ENCODE peak calls at places on chromosomes 4 and X, in four cellular contexts. M is HepG2, O is GM12878, B is K562. P is an unnamed sample.

GRCh38 chr4:7539659-7540058 is 104.9 kb upstream of the PSAPL1 start:
- DNase-seq in M (peak), O (no peak), B (peak), P (peak)

GRCh38 chrX:7132335-7133035 is 15.0 kb upstream of the STS start:
- DNase-seq in M (peak), O (no peak), B (peak), P (peak)

GRCh38 chr4:146915132-146915531 is 30.5 kb downstream of the TTC29 start:
- DNase-seq in M (no peak), O (no peak), B (no peak), P (no peak)

GRCh38 chr4:109559625-109559982 is 442 bp upstream of the MCUB start:
- DNase-seq in M (no peak), O (no peak), B (no peak), P (peak)

GRCh38 chr4:169620846-169621228 is 459 bp downstream of the CLCN3 start:
- DNase-seq in M (peak), O (no peak), B (no peak), P (no peak)

GRCh38 chr4:62771656-62772557 is 1571.8 kb downstream of the ADGRL3 start:
- DNase-seq in M (no peak), O (no peak), B (no peak), P (peak)

GRCh38 chr4:26342328-26343040 is 21.7 kb downstream of the RBPJ start:
- DNase-seq in M (peak), O (no peak), B (peak), P (no peak)

GRCh38 chr4:184046148-184046547 is 141.0 kb downstream of the STOX2 start:
- DNase-seq in M (no peak), O (no peak), B (no peak), P (no peak)

GRCh38 chr4:185276036-185276435 is 66.6 kb downstream of the SNX25 start:
- DNase-seq in M (no peak), O (no peak), B (no peak), P (no peak)

GRCh38 chr4:633406-633805 is 8.0 kb downstream of the PDE6B start:
- DNase-seq in M (no peak), O (no peak), B (no peak), P (peak)

GRCh38 chr4:64584125-64584524 is 174.9 kb upstream of the TECRL start:
- DNase-seq in M (no peak), O (no peak), B (no peak), P (no peak)

GRCh38 chr4:1403591-1404572 is 2.4 kb downstream of the NKX1-1 start:
- DNase-seq in M (no peak), O (no peak), B (no peak), P (no peak)

GRCh38 chr4:168152837-168153500 is 60.6 kb downstream of the ANXA10 start:
- DNase-seq in M (no peak), O (no peak), B (no peak), P (no peak)

GRCh38 chr4:6221851-6222760 is 21.8 kb upstream of the JAKMIP1 start:
- DNase-seq in M (no peak), O (no peak), B (peak), P (peak)

GRCh38 chrX:52359614-52360232 is 9.1 kb upstream of the XAGE2 start:
- DNase-seq in M (no peak), O (no peak), B (peak), P (no peak)

GRCh38 chr4:18155062-18156041 is 133.8 kb upstream of the LCORL start:
- DNase-seq in M (no peak), O (no peak), B (no peak), P (no peak)

GRCh38 chr4:89486042-89486441 is 178.4 kb upstream of the GPRIN3 start:
- DNase-seq in M (no peak), O (no peak), B (no peak), P (no peak)

GRCh38 chr4:5710962-5711478 is at the start of gene EVC:
- DNase-seq in M (peak), O (no peak), B (peak), P (peak)

GRCh38 chrX:111869639-111870034 is 6.3 kb upstream of the TRPC5OS start:
- DNase-seq in M (no peak), O (peak), B (peak), P (peak)

GRCh38 chrX:107766470-107767140 is 9.0 kb downstream of the TSC22D3 start:
- DNase-seq in M (no peak), O (no peak), B (no peak), P (no peak)

GRCh38 chr4:100422911-100423310 is 94.9 kb downstream of the EMCN start:
- DNase-seq in M (no peak), O (no peak), B (no peak), P (no peak)

GRCh38 chr4:173834151-173834550 is 304.1 kb upstream of the HAND2 start:
- DNase-seq in M (no peak), O (no peak), B (peak), P (no peak)

GRCh38 chr4:173827707-173828106 is 297.7 kb upstream of the HAND2 start:
- DNase-seq in M (no peak), O (no peak), B (no peak), P (no peak)

GRCh38 chr4:173829565-173829964 is 299.5 kb upstream of the HAND2 start:
- DNase-seq in M (no peak), O (no peak), B (no peak), P (no peak)
- TF ChIP-seq SP1 in M (no peak), O (no peak), B (no peak), P (no peak)

GRCh38 chrX:136879001-136879667 is 1.4 kb downstream of the RBMX start:
- DNase-seq in M (no peak), O (no peak), B (no peak), P (no peak)

GRCh38 chrX:136878423-136878822 is 2.1 kb downstream of the RBMX start:
- DNase-seq in M (no peak), O (no peak), B (no peak), P (no peak)

GRCh38 chrX:136880003-136880451 is 498 bp downstream of the RBMX start:
- DNase-seq in M (no peak), O (no peak), B (peak), P (no peak)

GRCh38 chrX:136880452-136881013 is at the start of gene RBMX:
- DNase-seq in M (peak), O (peak), B (peak), P (peak)
- TF ChIP-seq NR2C2 in M (peak), O (no peak), B (peak), P (no peak)

DNA sequence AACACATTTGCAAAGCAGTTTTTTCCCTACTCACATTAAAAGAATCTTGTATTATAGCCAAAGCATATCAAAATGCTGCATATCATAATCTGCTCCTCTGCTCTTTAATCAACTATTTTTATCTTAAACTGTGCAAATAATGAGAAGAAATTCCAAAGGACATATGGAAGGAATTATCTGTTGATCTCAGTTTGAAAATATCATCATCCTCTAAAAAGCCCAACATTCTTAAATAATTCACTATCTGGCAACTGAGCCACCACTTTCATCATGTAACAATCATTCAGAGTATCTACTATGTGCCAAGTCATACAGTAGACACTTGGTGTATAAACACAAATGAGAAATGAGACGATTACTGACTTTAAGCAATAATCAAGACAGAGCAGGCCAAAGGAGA is 63.0 kb downstream of the PRSS12 start:
- DNase-seq in M (no peak), O (no peak), B (no peak), P (no peak)
- TF ChIP-seq SP1 in M (no peak), O (no peak), B (no peak), P (no peak)

GRCh38 chr4:80266267-80266901 is at the start of gene FGF5:
- DNase-seq in M (no peak), O (no peak), B (peak), P (peak)

GRCh38 chr4:80265571-80266266 is 745 bp upstream of the FGF5 start:
- DNase-seq in M (no peak), O (no peak), B (peak), P (no peak)

GRCh38 chr4:80268081-80268823 is 1.8 kb downstream of the FGF5 start:
- DNase-seq in M (no peak), O (no peak), B (no peak), P (peak)

GRCh38 chr4:80268936-80269335 is 2.5 kb downstream of the FGF5 start:
- DNase-seq in M (no peak), O (no peak), B (no peak), P (no peak)

GRCh38 chr4:80266902-80267380 is 477 bp downstream of the FGF5 start:
- DNase-seq in M (no peak), O (no peak), B (peak), P (peak)
- TF ChIP-seq NR2C2 in M (no peak), O (no peak), B (no peak), P (no peak)

DNA sequence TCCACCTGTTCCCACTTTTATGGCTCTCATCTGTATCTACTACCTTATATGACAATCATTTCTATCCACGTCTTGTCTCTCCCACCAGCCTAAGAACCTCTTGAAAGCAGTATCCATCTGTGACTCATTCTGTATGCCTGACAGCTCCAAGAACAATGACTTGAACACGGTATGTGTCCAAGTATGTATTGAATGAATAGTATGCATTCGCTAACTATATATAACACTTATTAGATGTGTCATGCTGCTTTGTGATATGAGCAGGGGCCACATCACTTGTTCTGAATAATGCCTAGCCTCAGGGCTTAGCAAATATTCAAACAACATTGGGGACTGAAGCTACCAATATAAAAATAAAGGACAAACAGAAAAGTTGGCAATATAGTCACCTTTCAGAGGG is 4.9 kb downstream of the OPHN1 start:
- DNase-seq in M (no peak), O (no peak), B (no peak), P (no peak)
- TF ChIP-seq SP1 in M (no peak), O (no peak), B (no peak), P (no peak)

DNA sequence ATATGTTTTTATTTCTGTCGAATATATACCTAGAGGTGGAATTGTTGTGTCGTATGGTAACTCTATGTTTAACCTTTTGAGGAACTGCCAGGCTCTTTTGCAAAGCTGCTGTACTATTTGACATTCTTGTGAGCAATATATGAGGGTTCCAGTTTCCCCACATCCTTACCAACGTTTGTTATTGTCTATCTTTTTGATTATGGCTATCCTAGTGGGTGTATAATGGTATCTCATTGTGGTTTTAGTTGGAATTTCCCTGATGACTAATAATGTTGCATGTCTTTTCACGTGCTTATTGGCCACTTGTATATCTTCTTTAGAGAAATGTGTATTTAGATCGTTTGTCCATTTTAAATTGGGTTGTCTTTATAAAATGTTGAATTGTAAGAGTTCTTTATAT is 24.5 kb downstream of the REPS2 start:
- DNase-seq in M (no peak), O (no peak), B (no peak), P (no peak)
- TF ChIP-seq NR2C2 in M (no peak), O (no peak), B (no peak), P (no peak)

P was measured in WTC11.